ENCODE peak calls at places on chromosome 15, in seven cellular contexts. One of them, this sample, is unnamed.

GRCh38 chr15:76663529-76663928 is 241.6 kb downstream of the SCAPER start:
- DNase-seq in transverse colon: no peak
- DNase-seq in cardiac muscle cell: no peak
- DNase-seq in HCT116: no peak
- DNase-seq in ovary: no peak
- DNase-seq in mesendoderm: no peak
- DNase-seq in substantia nigra: no peak
- DNase-seq in this sample: no peak

GRCh38 chr15:60721232-60721576 is 242.3 kb upstream of the ICE2 start:
- DNase-seq in transverse colon: no peak
- DNase-seq in cardiac muscle cell: no peak
- DNase-seq in HCT116: no peak
- DNase-seq in ovary: no peak
- DNase-seq in mesendoderm: no peak
- DNase-seq in substantia nigra: no peak
- DNase-seq in this sample: no peak

GRCh38 chr15:62462268-62462667 is 297.2 kb upstream of the C2CD4B start:
- DNase-seq in transverse colon: no peak
- DNase-seq in cardiac muscle cell: no peak
- DNase-seq in HCT116: no peak
- DNase-seq in ovary: no peak
- DNase-seq in mesendoderm: no peak
- DNase-seq in substantia nigra: no peak
- DNase-seq in this sample: no peak

GRCh38 chr15:22884344-22884743 is 45.9 kb downstream of the NIPA2 start:
- DNase-seq in transverse colon: no peak
- DNase-seq in cardiac muscle cell: no peak
- DNase-seq in HCT116: no peak
- DNase-seq in ovary: no peak
- DNase-seq in mesendoderm: no peak
- DNase-seq in substantia nigra: no peak
- DNase-seq in this sample: no peak

GRCh38 chr15:26971303-26972018 is 480 bp downstream of the GABRG3 start:
- DNase-seq in transverse colon: no peak
- DNase-seq in cardiac muscle cell: no peak
- DNase-seq in HCT116: no peak
- DNase-seq in ovary: no peak
- DNase-seq in mesendoderm: peak; percentile 40
- DNase-seq in substantia nigra: no peak
- DNase-seq in this sample: no peak

GRCh38 chr15:64622410-64623260 is 152.8 kb downstream of the RBPMS2 start:
- DNase-seq in transverse colon: peak; percentile 19
- DNase-seq in cardiac muscle cell: no peak
- DNase-seq in HCT116: no peak
- DNase-seq in ovary: no peak
- DNase-seq in mesendoderm: no peak
- DNase-seq in substantia nigra: no peak
- DNase-seq in this sample: no peak

GRCh38 chr15:43939070-43939469 is 112.3 kb downstream of the WDR76 start:
- DNase-seq in transverse colon: peak; percentile 14
- DNase-seq in cardiac muscle cell: peak; percentile 42
- DNase-seq in HCT116: peak; percentile 12
- DNase-seq in ovary: no peak
- DNase-seq in mesendoderm: no peak
- DNase-seq in substantia nigra: no peak
- DNase-seq in this sample: no peak

GRCh38 chr15:89457086-89457485 is 39.3 kb downstream of the RHCG start:
- DNase-seq in transverse colon: no peak
- DNase-seq in cardiac muscle cell: peak; percentile 25
- DNase-seq in HCT116: peak; percentile 64
- DNase-seq in ovary: no peak
- DNase-seq in mesendoderm: peak; percentile 72
- DNase-seq in substantia nigra: no peak
- DNase-seq in this sample: no peak

GRCh38 chr15:99137111-99137546 is 32.2 kb downstream of the SYNM start:
- DNase-seq in transverse colon: no peak
- DNase-seq in cardiac muscle cell: no peak
- DNase-seq in HCT116: no peak
- DNase-seq in ovary: no peak
- DNase-seq in mesendoderm: no peak
- DNase-seq in substantia nigra: no peak
- DNase-seq in this sample: no peak

GRCh38 chr15:71607383-71607782 is 203.0 kb upstream of the NR2E3 start:
- DNase-seq in transverse colon: no peak
- DNase-seq in cardiac muscle cell: no peak
- DNase-seq in HCT116: no peak
- DNase-seq in ovary: no peak
- DNase-seq in mesendoderm: no peak
- DNase-seq in substantia nigra: no peak
- DNase-seq in this sample: no peak

GRCh38 chr15:42152196-42152920 is 4.1 kb downstream of the PLA2G4F start:
- DNase-seq in transverse colon: peak; percentile 73
- DNase-seq in cardiac muscle cell: no peak
- DNase-seq in HCT116: no peak
- DNase-seq in ovary: no peak
- DNase-seq in mesendoderm: no peak
- DNase-seq in substantia nigra: no peak
- DNase-seq in this sample: no peak

GRCh38 chr15:29800441-29801366 is 21.6 kb downstream of the TJP1 start:
- DNase-seq in transverse colon: no peak
- DNase-seq in cardiac muscle cell: peak; percentile 59
- DNase-seq in HCT116: no peak
- DNase-seq in ovary: no peak
- DNase-seq in mesendoderm: no peak
- DNase-seq in substantia nigra: no peak
- DNase-seq in this sample: no peak

GRCh38 chr15:29045717-29046116 is 159.9 kb downstream of the APBA2 start:
- DNase-seq in transverse colon: no peak
- DNase-seq in cardiac muscle cell: peak; percentile 20
- DNase-seq in HCT116: no peak
- DNase-seq in ovary: no peak
- DNase-seq in mesendoderm: no peak
- DNase-seq in substantia nigra: no peak
- DNase-seq in this sample: no peak

GRCh38 chr15:101536875-101537405 is 47.4 kb upstream of the PCSK6 start:
- DNase-seq in transverse colon: no peak
- DNase-seq in cardiac muscle cell: no peak
- DNase-seq in HCT116: no peak
- DNase-seq in ovary: no peak
- DNase-seq in mesendoderm: no peak
- DNase-seq in substantia nigra: no peak
- DNase-seq in this sample: no peak

GRCh38 chr15:101538996-101539395 is 49.5 kb upstream of the PCSK6 start:
- DNase-seq in transverse colon: no peak
- DNase-seq in cardiac muscle cell: no peak
- DNase-seq in HCT116: no peak
- DNase-seq in ovary: no peak
- DNase-seq in mesendoderm: no peak
- DNase-seq in substantia nigra: no peak
- DNase-seq in this sample: no peak

GRCh38 chr15:101538177-101538576 is 48.7 kb upstream of the PCSK6 start:
- DNase-seq in transverse colon: no peak
- DNase-seq in cardiac muscle cell: no peak
- DNase-seq in HCT116: no peak
- DNase-seq in ovary: no peak
- DNase-seq in mesendoderm: no peak
- DNase-seq in substantia nigra: no peak
- DNase-seq in this sample: no peak

GRCh38 chr15:101536166-101536874 is 46.8 kb upstream of the PCSK6 start:
- DNase-seq in transverse colon: no peak
- DNase-seq in cardiac muscle cell: no peak
- DNase-seq in HCT116: no peak
- DNase-seq in ovary: no peak
- DNase-seq in mesendoderm: no peak
- DNase-seq in substantia nigra: no peak
- DNase-seq in this sample: no peak

DNA sequence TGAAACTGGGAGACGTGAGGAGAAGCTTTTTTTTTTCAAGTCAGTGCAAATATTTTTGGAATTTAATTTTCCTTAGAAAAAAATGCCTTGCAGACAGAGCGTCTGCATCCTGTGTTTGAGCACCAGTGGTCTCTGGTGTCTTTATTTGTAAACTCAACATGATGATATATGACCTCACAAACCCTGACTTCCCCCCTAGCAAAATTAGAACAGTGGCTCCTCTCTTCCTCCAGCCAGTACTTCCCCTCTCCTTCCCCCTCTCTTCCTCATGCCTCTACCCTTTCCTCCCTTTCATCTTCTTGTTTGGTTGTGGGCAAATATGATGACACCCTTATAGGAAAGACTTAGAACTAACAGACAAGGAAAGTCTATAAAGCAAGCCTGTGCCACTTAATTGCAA is 48.2 kb upstream of the PCSK6 start:
- DNase-seq in transverse colon: no peak
- DNase-seq in cardiac muscle cell: no peak
- DNase-seq in HCT116: no peak
- DNase-seq in ovary: no peak
- DNase-seq in mesendoderm: no peak
- DNase-seq in substantia nigra: no peak
- DNase-seq in this sample: no peak
- H3K27ac ChIP-seq in transverse colon: no peak overlapping the region
- H3K27ac ChIP-seq in cardiac muscle cell: no peak overlapping the region
- H3K27ac ChIP-seq in HCT116: no peak overlapping the region
- H3K27ac ChIP-seq in ovary: no peak overlapping the region
- H3K27ac ChIP-seq in mesendoderm: no peak overlapping the region
- H3K27ac ChIP-seq in substantia nigra: no peak overlapping the region
- H3K27ac ChIP-seq in this sample: no peak overlapping the region

GRCh38 chr15:87715252-87715651 is 541.3 kb downstream of the NTRK3 start:
- DNase-seq in transverse colon: no peak
- DNase-seq in cardiac muscle cell: no peak
- DNase-seq in HCT116: no peak
- DNase-seq in ovary: no peak
- DNase-seq in mesendoderm: no peak
- DNase-seq in substantia nigra: no peak
- DNase-seq in this sample: no peak

GRCh38 chr15:87724330-87724729 is 532.2 kb downstream of the NTRK3 start:
- DNase-seq in transverse colon: peak; percentile 8
- DNase-seq in cardiac muscle cell: no peak
- DNase-seq in HCT116: no peak
- DNase-seq in ovary: no peak
- DNase-seq in mesendoderm: no peak
- DNase-seq in substantia nigra: no peak
- DNase-seq in this sample: no peak

GRCh38 chr15:87722941-87723691 is 533.4 kb downstream of the NTRK3 start:
- DNase-seq in transverse colon: no peak
- DNase-seq in cardiac muscle cell: no peak
- DNase-seq in HCT116: no peak
- DNase-seq in ovary: no peak
- DNase-seq in mesendoderm: no peak
- DNase-seq in substantia nigra: no peak
- DNase-seq in this sample: no peak

GRCh38 chr15:87716422-87716821 is 540.1 kb downstream of the NTRK3 start:
- DNase-seq in transverse colon: no peak
- DNase-seq in cardiac muscle cell: no peak
- DNase-seq in HCT116: no peak
- DNase-seq in ovary: no peak
- DNase-seq in mesendoderm: peak; percentile 43
- DNase-seq in substantia nigra: no peak
- DNase-seq in this sample: no peak

GRCh38 chr15:87720235-87720634 is 536.3 kb downstream of the NTRK3 start:
- DNase-seq in transverse colon: no peak
- DNase-seq in cardiac muscle cell: no peak
- DNase-seq in HCT116: no peak
- DNase-seq in ovary: no peak
- DNase-seq in mesendoderm: no peak
- DNase-seq in substantia nigra: no peak
- DNase-seq in this sample: no peak
- H3K27ac ChIP-seq in transverse colon: no peak overlapping the region
- H3K27ac ChIP-seq in cardiac muscle cell: no peak overlapping the region
- H3K27ac ChIP-seq in HCT116: no peak overlapping the region
- H3K27ac ChIP-seq in ovary: no peak overlapping the region
- H3K27ac ChIP-seq in mesendoderm: no peak overlapping the region
- H3K27ac ChIP-seq in substantia nigra: no peak overlapping the region
- H3K27ac ChIP-seq in this sample: no peak overlapping the region

GRCh38 chr15:74794248-74794969 is 12.5 kb downstream of the CSK start:
- DNase-seq in transverse colon: no peak
- DNase-seq in cardiac muscle cell: no peak
- DNase-seq in HCT116: no peak
- DNase-seq in ovary: no peak
- DNase-seq in mesendoderm: no peak
- DNase-seq in substantia nigra: no peak
- DNase-seq in this sample: no peak
- H3K27ac ChIP-seq in transverse colon: no peak overlapping the region
- H3K27ac ChIP-seq in cardiac muscle cell: no peak overlapping the region
- H3K27ac ChIP-seq in HCT116: no peak overlapping the region
- H3K27ac ChIP-seq in ovary: no peak overlapping the region
- H3K27ac ChIP-seq in mesendoderm: no peak overlapping the region
- H3K27ac ChIP-seq in substantia nigra: no peak overlapping the region
- H3K27ac ChIP-seq in this sample: no peak overlapping the region

GRCh38 chr15:101637038-101637437 is 15.1 kb downstream of the TM2D3 start:
- DNase-seq in transverse colon: no peak
- DNase-seq in cardiac muscle cell: no peak
- DNase-seq in HCT116: no peak
- DNase-seq in ovary: no peak
- DNase-seq in mesendoderm: peak; percentile 76
- DNase-seq in substantia nigra: no peak
- DNase-seq in this sample: no peak

GRCh38 chr15:101641894-101642293 is 10.3 kb downstream of the TM2D3 start:
- DNase-seq in transverse colon: no peak
- DNase-seq in cardiac muscle cell: peak; percentile 86
- DNase-seq in HCT116: no peak
- DNase-seq in ovary: no peak
- DNase-seq in mesendoderm: no peak
- DNase-seq in substantia nigra: no peak
- DNase-seq in this sample: no peak

GRCh38 chr15:101637549-101638318 is 14.4 kb downstream of the TM2D3 start:
- DNase-seq in transverse colon: peak; percentile 33
- DNase-seq in cardiac muscle cell: no peak
- DNase-seq in HCT116: no peak
- DNase-seq in ovary: no peak
- DNase-seq in mesendoderm: no peak
- DNase-seq in substantia nigra: no peak
- DNase-seq in this sample: no peak

GRCh38 chr15:101642361-101642760 is 9.8 kb downstream of the TM2D3 start:
- DNase-seq in transverse colon: no peak
- DNase-seq in cardiac muscle cell: peak; percentile 47
- DNase-seq in HCT116: no peak
- DNase-seq in ovary: no peak
- DNase-seq in mesendoderm: peak; percentile 14
- DNase-seq in substantia nigra: no peak
- DNase-seq in this sample: no peak

DNA sequence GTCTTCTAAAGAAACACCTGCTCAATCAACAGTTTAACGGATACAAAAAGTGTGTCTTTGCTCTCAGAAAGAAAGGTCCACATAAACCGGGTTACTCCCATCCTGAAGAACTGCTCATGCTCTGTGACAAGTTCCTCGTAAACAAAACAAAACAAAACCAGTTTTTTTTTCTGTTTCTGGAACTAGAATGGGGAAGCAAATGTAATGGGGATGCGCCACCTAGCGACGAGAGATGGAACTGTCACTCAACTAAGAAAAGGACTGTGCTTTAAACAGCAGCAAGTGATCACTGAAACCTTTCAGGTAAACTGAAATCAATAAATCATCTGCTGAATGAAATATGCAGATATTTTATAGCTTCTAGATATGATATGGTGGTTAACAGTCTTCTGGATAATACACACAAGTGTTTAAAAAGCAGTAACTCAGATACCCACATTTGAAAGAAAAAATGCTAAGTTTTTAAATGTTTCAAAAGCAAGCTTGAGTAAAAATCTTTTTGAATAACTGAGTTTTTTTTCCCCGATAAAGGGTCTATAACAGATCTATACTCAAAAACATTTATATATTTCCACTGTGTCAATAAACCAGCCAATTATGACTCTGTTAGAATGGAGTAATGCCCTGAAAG is 10.9 kb downstream of the TM2D3 start:
- DNase-seq in transverse colon: peak; percentile 84
- DNase-seq in cardiac muscle cell: peak; percentile 84
- DNase-seq in HCT116: peak; percentile 42
- DNase-seq in ovary: peak; percentile 76
- DNase-seq in mesendoderm: peak; percentile 63
- DNase-seq in substantia nigra: peak; percentile 42
- DNase-seq in this sample: peak; percentile 34
- H3K27ac ChIP-seq in transverse colon: peak overlapping the region; percentile 62
- H3K27ac ChIP-seq in cardiac muscle cell: no peak overlapping the region
- H3K27ac ChIP-seq in HCT116: no peak overlapping the region
- H3K27ac ChIP-seq in ovary: no peak overlapping the region
- H3K27ac ChIP-seq in mesendoderm: no peak overlapping the region
- H3K27ac ChIP-seq in substantia nigra: peak overlapping the region; percentile 91
- H3K27ac ChIP-seq in this sample: no peak overlapping the region

This sample was measured in AG04450.